ENCODE peak calls at places on chromosomes 4 and X, in nine cellular contexts. Z is SJSA1; U is heart right ventricle; F is PC-3; S is kidney; J is HCT116; H is naive thymus-derived CD4-positive, alpha-beta T cell; X is CD4-positive, CD25-positive, alpha-beta regulatory T cell; R is IMR-90. D is an unnamed sample. For H3K4me1, the result is how much of the 10 kb centered on the place peaks cover.

GRCh38 chrX:3244955-3245354 is 101.5 kb downstream of the MXRA5 start:
- DNase-seq in Z (no peak), U (no peak), F (peak), S (no peak), J (no peak), H (no peak), X (no peak), R (no peak), D (no peak)

GRCh38 chr4:105147226-105148151 is 813 bp downstream of the TET2 start:
- DNase-seq in Z (no peak), U (no peak), F (peak), S (no peak), J (no peak), H (peak), X (peak), R (peak), D (peak)

GRCh38 chr4:74794341-74794801 is at the start of gene BTC:
- DNase-seq in Z (no peak), U (peak), F (peak), S (peak), J (peak), H (no peak), X (no peak), R (no peak), D (peak)

GRCh38 chr4:2354127-2354526 is 64.3 kb downstream of the ZFYVE28 start:
- DNase-seq in Z (no peak), U (no peak), F (no peak), S (peak), J (no peak), H (no peak), X (no peak), R (no peak), D (no peak)

GRCh38 chr4:1539859-1540600 is 133.8 kb upstream of the NKX1-1 start:
- DNase-seq in Z (no peak), U (peak), F (no peak), S (peak), J (no peak), H (no peak), X (no peak), R (no peak), D (peak)

GRCh38 chr4:183402771-183403170 is 41.7 kb upstream of the CDKN2AIP start:
- DNase-seq in Z (no peak), U (no peak), F (peak), S (no peak), J (no peak), H (no peak), X (no peak), R (no peak), D (no peak)

GRCh38 chr4:167903291-167903721 is 189.0 kb upstream of the ANXA10 start:
- DNase-seq in Z (no peak), U (no peak), F (peak), S (no peak), J (no peak), H (no peak), X (no peak), R (peak), D (no peak)

GRCh38 chr4:48016141-48017107 is at the start of the genes CNGA1 and NIPAL1:
- DNase-seq in Z (peak), U (peak), F (peak), S (peak), J (peak), H (peak), X (peak), R (peak), D (peak)

GRCh38 chrX:113548308-113549015 is 707.8 kb upstream of the AMOT start:
- DNase-seq in Z (no peak), U (no peak), F (no peak), S (no peak), J (no peak), H (no peak), X (no peak), R (no peak), D (no peak)

GRCh38 chrX:17377047-17377692 is 2.2 kb downstream of the NHS start:
- DNase-seq in Z (peak), U (peak), F (no peak), S (peak), J (peak), H (no peak), X (peak), R (peak), D (peak)

GRCh38 chr4:122602277-122603142 is 18.4 kb downstream of the IL21 start:
- DNase-seq in Z (no peak), U (no peak), F (peak), S (no peak), J (peak), H (no peak), X (peak), R (peak), D (no peak)

GRCh38 chrX:12352922-12353321 is 214.6 kb downstream of the FRMPD4 start:
- DNase-seq in Z (no peak), U (no peak), F (no peak), S (no peak), J (no peak), H (no peak), X (no peak), R (no peak), D (no peak)

GRCh38 chr4:2793920-2794706 is 1.2 kb downstream of the SH3BP2 start:
- DNase-seq in Z (peak), U (peak), F (no peak), S (peak), J (no peak), H (no peak), X (no peak), R (no peak), D (peak)

GRCh38 chr4:109434793-109435080 is 1.1 kb downstream of the SEC24B start:
- DNase-seq in Z (no peak), U (no peak), F (no peak), S (no peak), J (no peak), H (no peak), X (no peak), R (peak), D (no peak)
- H3K27ac ChIP-seq in Z (no peak), U (peak), F (no peak), S (no peak), J (no peak), H (peak), X (peak), R (peak), D (no peak)

DNA sequence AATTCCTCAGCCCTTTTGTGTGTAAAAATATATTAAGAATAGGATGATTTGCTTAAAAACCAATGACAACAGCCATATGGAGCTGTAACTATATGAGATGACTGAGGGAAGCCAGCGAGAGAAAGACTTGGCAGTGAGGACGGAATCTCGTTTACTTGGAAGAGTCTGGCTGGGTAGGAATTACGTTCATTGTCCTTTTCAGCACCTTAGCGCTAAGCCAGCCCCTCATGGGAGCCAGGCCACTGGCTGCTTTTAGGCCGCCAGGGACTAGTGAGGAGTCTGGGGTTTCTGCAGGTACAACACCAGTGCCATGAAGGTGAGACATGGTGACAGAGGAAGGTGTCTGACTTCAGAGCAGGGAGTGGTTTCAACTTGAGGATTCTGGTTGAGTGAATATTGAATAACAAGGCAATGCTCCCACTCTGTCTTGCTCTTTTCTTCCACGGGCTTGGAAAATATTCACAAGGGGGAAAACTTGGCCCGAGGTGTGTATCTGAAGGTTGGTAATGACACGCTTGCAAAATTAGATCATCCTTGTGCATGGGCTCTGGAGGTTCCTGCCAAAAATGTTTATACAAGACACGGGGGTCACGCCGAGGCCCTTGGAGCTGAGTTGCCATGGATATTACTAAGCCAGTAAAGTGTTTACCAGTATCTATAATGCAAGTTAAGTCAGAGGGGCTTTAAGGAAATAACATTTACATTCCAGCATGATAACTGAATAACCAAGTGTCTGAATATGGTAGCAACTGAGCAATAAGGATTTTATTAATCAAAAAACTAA is 17.5 kb downstream of the KLF3 start:
- DNase-seq in Z (no peak), U (no peak), F (no peak), S (no peak), J (no peak), H (no peak), X (no peak), R (peak), D (no peak)
- H3K4me1 ChIP-seq in Z (under half), U (half or more), F (under half), S (under half), J (under half), H (under half), X (half or more), R (under half), D (under half)

DNA sequence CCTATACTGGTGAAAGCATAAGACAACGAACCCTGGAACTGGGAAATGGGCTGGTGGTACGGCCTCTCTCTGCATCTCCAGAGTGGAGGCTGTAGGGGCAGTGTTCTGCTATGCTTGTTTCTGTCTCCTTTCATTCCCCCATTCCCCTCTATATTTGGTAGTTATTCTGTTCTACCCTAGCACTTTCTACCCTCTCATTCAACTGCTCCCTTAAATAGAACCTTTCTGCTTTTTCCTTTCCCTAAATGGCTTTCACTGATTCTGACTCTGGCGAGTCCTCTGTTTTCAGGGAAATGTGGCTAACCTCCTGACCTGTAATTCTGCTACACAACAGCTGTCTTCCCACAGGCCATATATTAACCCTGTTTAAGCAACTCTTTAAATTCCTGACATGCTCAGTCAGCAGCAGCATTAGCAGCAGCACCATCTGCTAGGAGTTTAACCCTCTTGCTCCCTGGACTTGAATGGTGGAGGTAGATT is 94.2 kb downstream of the CXCL13 start:
- DNase-seq in Z (no peak), U (no peak), F (peak), S (no peak), J (no peak), H (no peak), X (no peak), R (peak), D (no peak)
- H3K27ac ChIP-seq in Z (no peak), U (no peak), F (no peak), S (no peak), J (no peak), H (no peak), X (no peak), R (peak), D (no peak)

GRCh38 chr4:128452415-128452814 is 164.8 kb upstream of the PGRMC2 start:
- DNase-seq in Z (no peak), U (no peak), F (no peak), S (no peak), J (no peak), H (no peak), X (no peak), R (no peak), D (no peak)
- H3K4me1 ChIP-seq in Z (under half), U (under half), F (under half), S (under half), J (under half), H (under half), X (under half), R (under half), D (under half)

D was measured in aorta.